ENCODE peak calls at places on chromosomes 16 and 17, in nine cellular contexts. R, L, T, W, N, C, K, O and S are unnamed samples.
A peak's percentile ranks its signal among the peaks of the same experiment; 100 is the strongest.

GRCh38 chr17:962650-963049 is 16.9 kb downstream of the NXN start:
- DNase-seq in C (no peak), R (no peak), W (no peak), O (no peak), N (no peak), L (no peak), T (no peak), K (no peak), S (no peak)

GRCh38 chr17:79949646-79950292 is 85.9 kb downstream of the TBC1D16 start:
- DNase-seq in C (no peak), O (peak; percentile 56), L (no peak), R (no peak), T (no peak), W (no peak), N (no peak), K (no peak), S (no peak)

GRCh38 chr17:7224110-7224509 is 4.4 kb downstream of the ACADVL start:
- DNase-seq in O (no peak), C (no peak), R (no peak), W (no peak), N (no peak), L (no peak), T (no peak), K (no peak), S (no peak)

GRCh38 chr17:5819396-5819795 is 235.1 kb upstream of the NLRP1 start:
- DNase-seq in N (peak; percentile 20), T (no peak), O (no peak), L (no peak), R (no peak), W (no peak), C (no peak), K (no peak), S (no peak)

GRCh38 chr16:68400083-68400923 is 48.0 kb downstream of the SMPD3 start:
- DNase-seq in N (no peak), L (no peak), K (no peak), T (no peak), W (no peak), R (no peak), C (no peak), O (no peak), S (no peak)

GRCh38 chr16:85995591-85996461 is 96.9 kb downstream of the IRF8 start:
- DNase-seq in O (peak; percentile 27), L (no peak), C (no peak), R (no peak), N (no peak), W (no peak), K (no peak), T (no peak), S (no peak)

GRCh38 chr17:58533616-58534188 is 19.3 kb upstream of the MTMR4 start:
- DNase-seq in L (peak; percentile 30), O (no peak), R (no peak), C (no peak), K (no peak), T (no peak), N (no peak), W (no peak), S (peak; percentile 65)

GRCh38 chr17:39579318-39580081 is 28.2 kb downstream of the NEUROD2 start:
- DNase-seq in W (no peak), O (no peak), R (no peak), N (no peak), K (no peak), T (no peak), C (no peak), L (no peak), S (no peak)

GRCh38 chr17:64506201-64506575 is at the start of gene DDX5:
- DNase-seq in R (peak; percentile 98), W (peak; percentile 95), N (no peak), T (peak; percentile 99), K (peak; percentile 96), O (peak; percentile 99), L (peak; percentile 97), C (no peak), S (peak; percentile 97)

GRCh38 chr17:19269102-19269501 is 31.9 kb downstream of the EPN2 start:
- DNase-seq in K (no peak), O (no peak), R (no peak), W (no peak), C (no peak), T (no peak), N (no peak), L (no peak), S (no peak)

GRCh38 chr17:42276359-42276608 is at the start of gene STAT5B:
- DNase-seq in T (peak; percentile 63), C (no peak), N (peak; percentile 66), O (peak; percentile 85), K (peak; percentile 40), L (peak; percentile 37), W (peak; percentile 85), R (peak; percentile 33), S (peak; percentile 65)

GRCh38 chr17:3982541-3983017 is 18.3 kb upstream of the ATP2A3 start:
- DNase-seq in L (no peak), W (no peak), O (no peak), R (no peak), N (no peak), K (no peak), C (no peak), T (no peak), S (no peak)

GRCh38 chr16:85557976-85558589 is 55.0 kb upstream of the GSE1 start:
- DNase-seq in W (no peak), L (no peak), N (no peak), T (peak; percentile 82), C (no peak), K (no peak), R (peak; percentile 62), O (no peak), S (no peak)